ENCODE peak calls at places on chromosomes 4 and X, in nine cellular contexts. One of them, this sample, is unnamed.

GRCh38 chrX:50812995-50813842 is 775 bp downstream of the SHROOM4 start:
- DNase-seq in GM12891: no peak
- DNase-seq in H54: no peak
- DNase-seq in endothelial cell of umbilical vein: peak
- DNase-seq in transverse colon: peak
- DNase-seq in uterus: peak
- DNase-seq in GM12892: no peak
- DNase-seq in heart left ventricle: peak
- DNase-seq in A549: peak
- DNase-seq in this sample: no peak

GRCh38 chr4:143768007-143768591 is 67.6 kb upstream of the FREM3 start:
- DNase-seq in uterus: no peak
- DNase-seq in GM12892: no peak
- DNase-seq in transverse colon: no peak
- DNase-seq in heart left ventricle: no peak
- DNase-seq in H54: no peak
- DNase-seq in A549: no peak
- DNase-seq in endothelial cell of umbilical vein: peak
- DNase-seq in GM12891: no peak
- DNase-seq in this sample: no peak

GRCh38 chr4:158079661-158080060 is 93.2 kb downstream of the GASK1B start:
- DNase-seq in H54: no peak
- DNase-seq in transverse colon: no peak
- DNase-seq in uterus: peak
- DNase-seq in GM12891: no peak
- DNase-seq in endothelial cell of umbilical vein: peak
- DNase-seq in GM12892: no peak
- DNase-seq in heart left ventricle: peak
- DNase-seq in A549: no peak
- DNase-seq in this sample: no peak

GRCh38 chrX:74422576-74423288 is 1.4 kb downstream of the SLC16A2 start:
- DNase-seq in heart left ventricle: peak
- DNase-seq in transverse colon: peak
- DNase-seq in H54: peak
- DNase-seq in GM12891: peak
- DNase-seq in GM12892: no peak
- DNase-seq in A549: no peak
- DNase-seq in uterus: peak
- DNase-seq in endothelial cell of umbilical vein: peak
- DNase-seq in this sample: no peak

GRCh38 chr4:145734051-145734450 is 54.1 kb downstream of the C4orf51 start:
- DNase-seq in GM12891: no peak
- DNase-seq in heart left ventricle: no peak
- DNase-seq in endothelial cell of umbilical vein: no peak
- DNase-seq in A549: no peak
- DNase-seq in GM12892: no peak
- DNase-seq in H54: no peak
- DNase-seq in uterus: no peak
- DNase-seq in transverse colon: no peak
- DNase-seq in this sample: no peak

GRCh38 chr4:151541438-151542071 is 132.6 kb downstream of the FHIP1A start:
- DNase-seq in GM12892: no peak
- DNase-seq in uterus: peak
- DNase-seq in transverse colon: no peak
- DNase-seq in H54: no peak
- DNase-seq in endothelial cell of umbilical vein: peak
- DNase-seq in GM12891: no peak
- DNase-seq in A549: no peak
- DNase-seq in heart left ventricle: no peak
- DNase-seq in this sample: no peak

GRCh38 chrX:13685126-13685763 is 3.7 kb upstream of the RAB9A start:
- DNase-seq in uterus: no peak
- DNase-seq in transverse colon: no peak
- DNase-seq in GM12892: no peak
- DNase-seq in H54: no peak
- DNase-seq in endothelial cell of umbilical vein: no peak
- DNase-seq in A549: peak
- DNase-seq in GM12891: no peak
- DNase-seq in heart left ventricle: no peak
- DNase-seq in this sample: no peak

GRCh38 chr4:118557298-118557851 is 127.8 kb upstream of the METTL14 start:
- DNase-seq in A549: no peak
- DNase-seq in heart left ventricle: no peak
- DNase-seq in GM12891: no peak
- DNase-seq in transverse colon: no peak
- DNase-seq in uterus: no peak
- DNase-seq in endothelial cell of umbilical vein: no peak
- DNase-seq in GM12892: no peak
- DNase-seq in H54: peak
- DNase-seq in this sample: no peak

GRCh38 chr4:55386073-55386472 is 9.7 kb upstream of the TMEM165 start:
- DNase-seq in A549: no peak
- DNase-seq in heart left ventricle: no peak
- DNase-seq in endothelial cell of umbilical vein: peak
- DNase-seq in GM12891: no peak
- DNase-seq in transverse colon: no peak
- DNase-seq in uterus: no peak
- DNase-seq in H54: no peak
- DNase-seq in GM12892: no peak
- DNase-seq in this sample: peak

GRCh38 chrX:3066555-3066954 is 25.3 kb downstream of the ARSF start:
- DNase-seq in H54: no peak
- DNase-seq in heart left ventricle: peak
- DNase-seq in uterus: no peak
- DNase-seq in endothelial cell of umbilical vein: no peak
- DNase-seq in GM12892: no peak
- DNase-seq in GM12891: no peak
- DNase-seq in transverse colon: no peak
- DNase-seq in A549: no peak
- DNase-seq in this sample: no peak

GRCh38 chr4:88320174-88320779 is 35.9 kb upstream of the PPM1K start:
- DNase-seq in GM12892: no peak
- DNase-seq in A549: no peak
- DNase-seq in H54: no peak
- DNase-seq in heart left ventricle: no peak
- DNase-seq in endothelial cell of umbilical vein: peak
- DNase-seq in uterus: no peak
- DNase-seq in GM12891: no peak
- DNase-seq in transverse colon: no peak
- DNase-seq in this sample: no peak

GRCh38 chr4:152937535-152938236 is 1.6 kb downstream of the FHDC1 start:
- DNase-seq in A549: peak
- DNase-seq in transverse colon: peak
- DNase-seq in H54: peak
- DNase-seq in heart left ventricle: peak
- DNase-seq in endothelial cell of umbilical vein: peak
- DNase-seq in GM12891: peak
- DNase-seq in GM12892: peak
- DNase-seq in uterus: peak
- DNase-seq in this sample: peak

DNA sequence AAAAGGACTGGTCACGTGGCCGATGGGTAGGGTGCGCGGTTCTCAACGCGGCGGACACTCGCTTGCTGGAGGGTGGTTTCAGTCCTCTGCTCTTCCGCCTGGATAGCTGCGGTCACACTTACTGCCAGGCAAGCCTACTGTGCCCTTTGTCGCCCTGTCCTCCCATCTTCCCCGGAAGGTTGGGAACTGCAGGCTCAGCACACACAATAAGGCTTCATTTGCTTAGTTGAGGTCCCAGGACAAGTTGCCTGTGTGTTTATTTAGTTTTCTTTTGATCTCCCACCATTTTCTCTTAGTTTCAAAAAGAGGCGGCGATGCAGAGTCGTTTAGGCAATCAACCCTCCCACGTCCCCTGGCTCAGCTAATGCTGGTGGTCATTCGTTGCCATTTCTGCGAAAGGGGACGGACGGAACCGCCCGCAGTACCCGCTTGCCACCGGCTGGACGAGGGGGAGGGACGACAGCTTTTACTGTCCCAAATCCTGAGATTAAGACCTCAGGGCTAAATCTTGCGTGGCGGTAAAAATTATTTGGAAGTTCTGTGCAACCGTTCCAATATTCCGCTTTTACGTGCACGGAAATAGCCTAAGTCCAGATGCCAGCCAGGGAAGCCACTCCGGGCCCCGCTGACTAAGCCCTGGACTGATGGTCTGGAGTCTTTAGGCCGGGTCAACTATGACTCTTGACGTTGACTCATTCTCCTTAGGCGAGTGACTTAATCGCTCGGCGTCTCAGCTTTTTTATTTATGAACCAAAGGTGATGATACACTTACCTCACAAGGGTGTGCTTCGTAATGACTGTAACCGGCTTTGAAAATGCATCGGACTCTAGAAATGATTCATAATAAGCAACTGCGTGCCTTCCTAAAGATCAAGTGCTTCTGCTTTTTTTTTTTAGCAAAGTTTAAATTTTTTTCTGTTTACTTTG is 671 bp upstream of the EIF4E start:
- DNase-seq in heart left ventricle: peak
- DNase-seq in A549: peak
- DNase-seq in H54: peak
- DNase-seq in endothelial cell of umbilical vein: peak
- DNase-seq in GM12891: peak
- DNase-seq in transverse colon: peak
- DNase-seq in GM12892: peak
- DNase-seq in uterus: peak
- DNase-seq in this sample: peak
- TF ChIP-seq POLR2A in heart left ventricle: no peak
- TF ChIP-seq POLR2A in A549: peak
- TF ChIP-seq POLR2A in H54: peak
- TF ChIP-seq POLR2A in endothelial cell of umbilical vein: peak
- TF ChIP-seq POLR2A in GM12891: peak
- TF ChIP-seq POLR2A in transverse colon: peak
- TF ChIP-seq POLR2A in GM12892: peak
- TF ChIP-seq POLR2A in uterus: peak
- TF ChIP-seq POLR2A in this sample: peak

DNA sequence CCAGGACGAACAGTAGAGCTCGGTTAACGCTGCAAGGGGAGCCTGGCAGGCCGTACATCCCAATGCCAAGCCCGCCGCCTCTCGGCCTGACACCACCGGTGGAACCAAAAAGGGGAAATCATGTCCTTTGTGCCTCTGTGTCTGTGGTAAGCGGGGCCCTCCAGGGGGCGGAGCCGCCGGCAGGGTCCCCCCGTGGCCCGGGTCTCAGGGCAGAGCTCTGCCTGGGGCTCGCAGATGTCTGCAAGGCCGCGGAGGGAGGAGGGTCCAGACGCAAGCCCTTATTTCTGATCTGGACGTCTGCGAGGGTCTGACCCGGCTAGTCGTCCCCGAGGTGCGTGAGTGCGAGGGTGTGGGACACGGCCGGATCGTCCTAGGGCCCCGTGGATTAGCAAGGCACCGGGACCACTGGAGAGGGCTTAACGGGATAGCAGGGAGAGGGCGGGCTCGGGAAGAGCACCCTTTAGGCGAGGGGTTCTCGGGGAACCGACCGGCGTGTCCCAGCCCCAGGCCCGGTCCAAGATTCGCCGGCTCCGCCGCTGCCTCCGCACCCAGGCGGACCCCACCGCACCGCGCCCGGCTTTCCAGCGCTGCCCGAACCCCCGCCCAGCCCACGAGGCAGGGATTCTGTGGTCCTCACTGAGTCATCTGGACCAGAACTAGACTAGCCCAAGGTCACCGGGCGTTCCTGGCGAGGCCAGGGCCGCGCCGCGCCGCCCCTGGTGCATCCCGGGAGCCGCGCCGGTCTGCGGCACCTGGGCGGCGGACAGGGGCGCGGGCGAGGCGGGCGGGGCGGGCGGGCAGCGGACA is 858 bp upstream of the FAM193A start:
- DNase-seq in endothelial cell of umbilical vein: no peak
- DNase-seq in GM12892: peak
- DNase-seq in transverse colon: peak
- DNase-seq in heart left ventricle: peak
- DNase-seq in uterus: no peak
- DNase-seq in A549: no peak
- DNase-seq in GM12891: no peak
- DNase-seq in H54: peak
- DNase-seq in this sample: peak
- TF ChIP-seq POLR2A in endothelial cell of umbilical vein: peak
- TF ChIP-seq POLR2A in GM12892: peak
- TF ChIP-seq POLR2A in transverse colon: peak
- TF ChIP-seq POLR2A in heart left ventricle: no peak
- TF ChIP-seq POLR2A in uterus: no peak
- TF ChIP-seq POLR2A in A549: no peak
- TF ChIP-seq POLR2A in GM12891: no peak
- TF ChIP-seq POLR2A in H54: no peak
- TF ChIP-seq POLR2A in this sample: no peak

GRCh38 chr4:40577588-40578253 is 51.9 kb downstream of the RBM47 start:
- DNase-seq in A549: no peak
- DNase-seq in endothelial cell of umbilical vein: no peak
- DNase-seq in uterus: no peak
- DNase-seq in H54: no peak
- DNase-seq in transverse colon: no peak
- DNase-seq in GM12891: no peak
- DNase-seq in GM12892: no peak
- DNase-seq in heart left ventricle: no peak
- DNase-seq in this sample: no peak

GRCh38 chr4:40573593-40574311 is 55.9 kb downstream of the RBM47 start:
- DNase-seq in transverse colon: no peak
- DNase-seq in heart left ventricle: no peak
- DNase-seq in uterus: no peak
- DNase-seq in GM12891: no peak
- DNase-seq in H54: no peak
- DNase-seq in GM12892: no peak
- DNase-seq in A549: no peak
- DNase-seq in endothelial cell of umbilical vein: no peak
- DNase-seq in this sample: no peak

GRCh38 chr4:40579983-40580382 is 49.7 kb downstream of the RBM47 start:
- DNase-seq in endothelial cell of umbilical vein: no peak
- DNase-seq in GM12892: no peak
- DNase-seq in transverse colon: no peak
- DNase-seq in H54: no peak
- DNase-seq in heart left ventricle: no peak
- DNase-seq in uterus: no peak
- DNase-seq in A549: no peak
- DNase-seq in GM12891: no peak
- DNase-seq in this sample: no peak

GRCh38 chr4:40575846-40576245 is 53.8 kb downstream of the RBM47 start:
- DNase-seq in A549: no peak
- DNase-seq in uterus: no peak
- DNase-seq in transverse colon: no peak
- DNase-seq in heart left ventricle: no peak
- DNase-seq in GM12891: no peak
- DNase-seq in GM12892: no peak
- DNase-seq in H54: no peak
- DNase-seq in endothelial cell of umbilical vein: no peak
- DNase-seq in this sample: no peak

GRCh38 chr4:40576651-40577480 is 52.8 kb downstream of the RBM47 start:
- DNase-seq in uterus: peak
- DNase-seq in endothelial cell of umbilical vein: peak
- DNase-seq in transverse colon: peak
- DNase-seq in H54: peak
- DNase-seq in A549: peak
- DNase-seq in GM12891: no peak
- DNase-seq in GM12892: no peak
- DNase-seq in heart left ventricle: peak
- DNase-seq in this sample: no peak
- TF ChIP-seq POLR2A in uterus: no peak
- TF ChIP-seq POLR2A in endothelial cell of umbilical vein: no peak
- TF ChIP-seq POLR2A in transverse colon: peak
- TF ChIP-seq POLR2A in H54: no peak
- TF ChIP-seq POLR2A in A549: no peak
- TF ChIP-seq POLR2A in GM12891: no peak
- TF ChIP-seq POLR2A in GM12892: no peak
- TF ChIP-seq POLR2A in heart left ventricle: no peak
- TF ChIP-seq POLR2A in this sample: no peak

GRCh38 chrX:67692246-67692645 is 148.4 kb downstream of the AR start:
- DNase-seq in uterus: no peak
- DNase-seq in GM12892: no peak
- DNase-seq in GM12891: no peak
- DNase-seq in heart left ventricle: no peak
- DNase-seq in H54: no peak
- DNase-seq in A549: no peak
- DNase-seq in endothelial cell of umbilical vein: no peak
- DNase-seq in transverse colon: no peak
- DNase-seq in this sample: no peak
- TF ChIP-seq POLR2A in uterus: no peak
- TF ChIP-seq POLR2A in GM12892: no peak
- TF ChIP-seq POLR2A in GM12891: no peak
- TF ChIP-seq POLR2A in heart left ventricle: no peak
- TF ChIP-seq POLR2A in H54: no peak
- TF ChIP-seq POLR2A in A549: no peak
- TF ChIP-seq POLR2A in endothelial cell of umbilical vein: no peak
- TF ChIP-seq POLR2A in transverse colon: no peak
- TF ChIP-seq POLR2A in this sample: no peak

This sample was measured in erythroblast.